ENCODE peak calls at places on chromosomes 7 and 10, in eight cellular contexts. One of them, this sample, is unnamed.

GRCh38 chr10:97494863-97495506 is 3.2 kb downstream of the MMS19 start:
- DNase-seq in left ventricle myocardium inferior: no peak
- DNase-seq in BJ: no peak
- DNase-seq in Panc1: no peak
- DNase-seq in heart left ventricle: no peak
- DNase-seq in heart right ventricle: no peak
- DNase-seq in prostate gland: no peak
- DNase-seq in tibial nerve: no peak
- DNase-seq in this sample: no peak

GRCh38 chr10:119030421-119031250 is 1.1 kb downstream of the NANOS1 start:
- DNase-seq in left ventricle myocardium inferior: peak; percentile 39
- DNase-seq in BJ: no peak
- DNase-seq in Panc1: no peak
- DNase-seq in heart left ventricle: peak; percentile 53
- DNase-seq in heart right ventricle: peak; percentile 49
- DNase-seq in prostate gland: peak; percentile 27
- DNase-seq in tibial nerve: no peak
- DNase-seq in this sample: peak; percentile 59

GRCh38 chr10:22022257-22023051 is 18.9 kb upstream of the DNAJC1 start:
- DNase-seq in left ventricle myocardium inferior: peak; percentile 39
- DNase-seq in BJ: no peak
- DNase-seq in Panc1: no peak
- DNase-seq in heart left ventricle: peak; percentile 76
- DNase-seq in heart right ventricle: peak; percentile 14
- DNase-seq in prostate gland: no peak
- DNase-seq in tibial nerve: no peak
- DNase-seq in this sample: no peak

GRCh38 chr7:133253522-133253882 is 624 bp downstream of the EXOC4 start:
- DNase-seq in left ventricle myocardium inferior: no peak
- DNase-seq in BJ: no peak
- DNase-seq in Panc1: no peak
- DNase-seq in heart left ventricle: no peak
- DNase-seq in heart right ventricle: no peak
- DNase-seq in prostate gland: peak; percentile 6
- DNase-seq in tibial nerve: no peak
- DNase-seq in this sample: no peak

GRCh38 chr7:72080349-72080766 is 331.8 kb downstream of the CALN1 start:
- DNase-seq in left ventricle myocardium inferior: no peak
- DNase-seq in BJ: no peak
- DNase-seq in Panc1: no peak
- DNase-seq in heart left ventricle: no peak
- DNase-seq in heart right ventricle: no peak
- DNase-seq in prostate gland: no peak
- DNase-seq in tibial nerve: no peak
- DNase-seq in this sample: no peak

GRCh38 chr10:96614515-96614914 is 27.7 kb upstream of the TM9SF3 start:
- DNase-seq in left ventricle myocardium inferior: no peak
- DNase-seq in BJ: peak; percentile 63
- DNase-seq in Panc1: no peak
- DNase-seq in heart left ventricle: peak; percentile 55
- DNase-seq in heart right ventricle: no peak
- DNase-seq in prostate gland: no peak
- DNase-seq in tibial nerve: no peak
- DNase-seq in this sample: peak; percentile 87

GRCh38 chr10:29245476-29245875 is 43.4 kb upstream of the LYZL1 start:
- DNase-seq in left ventricle myocardium inferior: no peak
- DNase-seq in BJ: no peak
- DNase-seq in Panc1: no peak
- DNase-seq in heart left ventricle: no peak
- DNase-seq in heart right ventricle: no peak
- DNase-seq in prostate gland: peak; percentile 6
- DNase-seq in tibial nerve: peak; percentile 48
- DNase-seq in this sample: no peak

GRCh38 chr7:30613366-30614325 is 19.0 kb downstream of the GARS1 start:
- DNase-seq in left ventricle myocardium inferior: no peak
- DNase-seq in BJ: no peak
- DNase-seq in Panc1: no peak
- DNase-seq in heart left ventricle: no peak
- DNase-seq in heart right ventricle: no peak
- DNase-seq in prostate gland: no peak
- DNase-seq in tibial nerve: no peak
- DNase-seq in this sample: no peak

GRCh38 chr7:41792099-41792498 is 89.2 kb upstream of the INHBA start:
- DNase-seq in left ventricle myocardium inferior: no peak
- DNase-seq in BJ: no peak
- DNase-seq in Panc1: no peak
- DNase-seq in heart left ventricle: no peak
- DNase-seq in heart right ventricle: no peak
- DNase-seq in prostate gland: no peak
- DNase-seq in tibial nerve: no peak
- DNase-seq in this sample: peak; percentile 87

GRCh38 chr10:52394246-52394645 is 80.2 kb downstream of the DKK1 start:
- DNase-seq in left ventricle myocardium inferior: no peak
- DNase-seq in BJ: no peak
- DNase-seq in Panc1: no peak
- DNase-seq in heart left ventricle: no peak
- DNase-seq in heart right ventricle: no peak
- DNase-seq in prostate gland: no peak
- DNase-seq in tibial nerve: no peak
- DNase-seq in this sample: no peak

GRCh38 chr7:39950473-39951155 is 558 bp downstream of the CDK13 start:
- DNase-seq in left ventricle myocardium inferior: peak; percentile 61
- DNase-seq in BJ: no peak
- DNase-seq in Panc1: no peak
- DNase-seq in heart left ventricle: peak; percentile 62
- DNase-seq in heart right ventricle: peak; percentile 65
- DNase-seq in prostate gland: peak; percentile 9
- DNase-seq in tibial nerve: no peak
- DNase-seq in this sample: no peak

GRCh38 chr7:122485841-122486240 is 181.3 kb upstream of the FEZF1 start:
- DNase-seq in left ventricle myocardium inferior: no peak
- DNase-seq in BJ: no peak
- DNase-seq in Panc1: no peak
- DNase-seq in heart left ventricle: no peak
- DNase-seq in heart right ventricle: no peak
- DNase-seq in prostate gland: no peak
- DNase-seq in tibial nerve: no peak
- DNase-seq in this sample: no peak

GRCh38 chr7:69476416-69476815 is 121.9 kb upstream of the AUTS2 start:
- DNase-seq in left ventricle myocardium inferior: no peak
- DNase-seq in BJ: no peak
- DNase-seq in Panc1: no peak
- DNase-seq in heart left ventricle: no peak
- DNase-seq in heart right ventricle: no peak
- DNase-seq in prostate gland: no peak
- DNase-seq in tibial nerve: no peak
- DNase-seq in this sample: no peak

DNA sequence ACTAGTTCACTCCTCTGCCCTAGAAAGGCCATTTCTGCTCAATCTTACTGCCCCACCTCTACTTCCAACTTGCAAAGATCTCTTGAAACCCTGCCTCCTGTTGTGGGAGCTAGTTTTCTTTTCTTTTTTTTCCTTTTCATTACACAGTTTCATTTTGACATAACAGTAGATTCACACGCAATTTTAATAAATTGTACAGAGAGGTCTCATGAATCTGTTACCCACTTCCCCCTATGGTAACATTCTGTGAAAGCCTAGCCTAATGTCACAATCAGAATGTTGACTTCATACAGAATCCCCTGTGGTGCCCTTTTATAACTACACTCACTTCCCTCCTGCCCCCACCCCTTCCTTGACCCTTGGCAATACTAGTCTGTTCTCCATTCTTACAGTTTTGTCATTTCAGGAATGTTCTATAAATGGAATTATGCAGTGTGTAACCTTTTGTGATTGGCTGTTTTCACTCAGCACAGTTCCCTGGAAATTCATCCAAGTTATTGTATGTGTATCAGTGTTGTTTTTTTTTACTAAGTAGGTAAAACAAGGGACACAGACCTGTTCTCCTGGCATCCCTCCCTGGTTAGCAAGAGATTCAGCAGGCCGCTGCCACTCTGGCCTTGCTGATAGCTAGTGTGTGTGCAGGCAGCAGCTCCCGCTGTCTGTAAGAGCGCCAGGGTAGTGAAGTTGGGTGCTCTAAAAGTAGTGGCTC is 21.5 kb downstream of the CHST3 start:
- DNase-seq in left ventricle myocardium inferior: no peak
- DNase-seq in BJ: peak; percentile 59
- DNase-seq in Panc1: no peak
- DNase-seq in heart left ventricle: peak; percentile 75
- DNase-seq in heart right ventricle: no peak
- DNase-seq in prostate gland: no peak
- DNase-seq in tibial nerve: no peak
- DNase-seq in this sample: no peak
- H3K4me3 ChIP-seq in left ventricle myocardium inferior: peak overlapping the region; percentile 31
- H3K4me3 ChIP-seq in BJ: no peak overlapping the region
- H3K4me3 ChIP-seq in Panc1: no peak overlapping the region
- H3K4me3 ChIP-seq in heart left ventricle: no peak overlapping the region
- H3K4me3 ChIP-seq in heart right ventricle: no peak overlapping the region
- H3K4me3 ChIP-seq in prostate gland: no peak overlapping the region
- H3K4me3 ChIP-seq in tibial nerve: no peak overlapping the region
- H3K4me3 ChIP-seq in this sample: no peak overlapping the region

GRCh38 chr10:49833162-49833561 is 71.0 kb upstream of the OGDHL start:
- DNase-seq in left ventricle myocardium inferior: no peak
- DNase-seq in BJ: no peak
- DNase-seq in Panc1: no peak
- DNase-seq in heart left ventricle: no peak
- DNase-seq in heart right ventricle: no peak
- DNase-seq in prostate gland: no peak
- DNase-seq in tibial nerve: no peak
- DNase-seq in this sample: no peak

GRCh38 chr10:49837096-49837495 is 75.0 kb upstream of the OGDHL start:
- DNase-seq in left ventricle myocardium inferior: no peak
- DNase-seq in BJ: no peak
- DNase-seq in Panc1: no peak
- DNase-seq in heart left ventricle: no peak
- DNase-seq in heart right ventricle: no peak
- DNase-seq in prostate gland: no peak
- DNase-seq in tibial nerve: no peak
- DNase-seq in this sample: no peak

GRCh38 chr10:49834201-49834600 is 72.1 kb upstream of the OGDHL start:
- DNase-seq in left ventricle myocardium inferior: no peak
- DNase-seq in BJ: no peak
- DNase-seq in Panc1: no peak
- DNase-seq in heart left ventricle: no peak
- DNase-seq in heart right ventricle: no peak
- DNase-seq in prostate gland: no peak
- DNase-seq in tibial nerve: no peak
- DNase-seq in this sample: no peak

GRCh38 chr10:49841615-49842180 is 79.6 kb upstream of the OGDHL start:
- DNase-seq in left ventricle myocardium inferior: no peak
- DNase-seq in BJ: no peak
- DNase-seq in Panc1: no peak
- DNase-seq in heart left ventricle: no peak
- DNase-seq in heart right ventricle: no peak
- DNase-seq in prostate gland: no peak
- DNase-seq in tibial nerve: no peak
- DNase-seq in this sample: no peak

DNA sequence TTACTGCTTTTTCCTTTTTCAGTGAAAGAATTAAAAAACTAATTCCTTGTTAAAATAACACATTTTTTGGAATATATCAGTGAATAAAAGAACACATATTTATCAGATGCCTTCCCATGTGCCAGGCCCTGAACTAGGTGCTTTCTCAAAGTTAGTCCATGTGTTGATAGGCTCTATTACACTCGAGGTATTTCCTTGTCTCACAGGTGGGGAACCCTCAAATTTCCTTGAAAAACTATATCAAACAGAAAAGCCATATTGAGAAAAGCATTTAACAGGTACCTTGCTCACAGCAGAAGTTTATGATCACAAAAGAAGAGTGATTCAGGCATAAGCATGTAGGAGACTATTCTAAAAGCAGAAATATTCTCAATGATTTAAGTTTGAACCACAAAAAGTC is 75.6 kb upstream of the OGDHL start:
- DNase-seq in left ventricle myocardium inferior: no peak
- DNase-seq in BJ: no peak
- DNase-seq in Panc1: no peak
- DNase-seq in heart left ventricle: no peak
- DNase-seq in heart right ventricle: no peak
- DNase-seq in prostate gland: no peak
- DNase-seq in tibial nerve: no peak
- DNase-seq in this sample: no peak
- H3K36me3 ChIP-seq in left ventricle myocardium inferior: peaks cover 66% of the 10 kb centered on the region
- H3K36me3 ChIP-seq in BJ: no peaks in the 10 kb centered on the region
- H3K36me3 ChIP-seq in Panc1: peaks cover 3% of the 10 kb centered on the region
- H3K36me3 ChIP-seq in heart left ventricle: peaks cover 94% of the 10 kb centered on the region
- H3K36me3 ChIP-seq in heart right ventricle: peaks cover 70% of the 10 kb centered on the region
- H3K36me3 ChIP-seq in prostate gland: no peaks in the 10 kb centered on the region
- H3K36me3 ChIP-seq in tibial nerve: no peaks in the 10 kb centered on the region
- H3K36me3 ChIP-seq in this sample: peaks cover 3% of the 10 kb centered on the region

DNA sequence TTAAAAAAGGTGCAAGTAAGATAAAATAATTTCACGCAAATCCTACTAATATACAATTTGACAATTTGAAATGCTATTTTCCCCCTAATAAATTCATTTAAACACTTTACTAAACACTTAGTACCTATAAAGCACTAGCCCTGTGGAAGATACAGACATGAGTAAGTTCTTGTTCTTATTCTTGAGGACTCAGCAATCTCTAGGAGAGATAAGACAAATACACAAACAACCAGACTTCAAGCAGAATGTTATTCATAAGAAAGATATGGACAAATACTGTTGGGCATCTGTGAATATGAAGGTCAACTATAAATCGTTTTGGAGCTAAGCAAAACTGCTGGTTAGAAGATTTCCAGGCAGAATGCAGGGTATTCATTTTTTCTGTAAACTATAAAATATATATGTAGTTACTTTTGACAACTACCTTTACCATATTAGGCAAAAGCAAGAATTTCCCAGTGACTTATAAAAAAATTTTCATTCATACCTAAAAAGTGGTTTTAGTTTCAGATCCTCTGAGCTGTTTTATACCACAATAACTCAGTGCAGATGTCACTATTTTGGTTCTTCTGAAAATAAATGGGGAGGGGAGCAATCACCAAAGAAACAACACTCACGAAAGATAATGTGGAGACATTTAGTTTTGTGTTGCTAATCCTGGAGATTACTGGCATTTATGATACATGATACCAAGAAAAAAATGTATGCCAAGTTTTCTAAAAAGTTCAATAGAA is 3.8 kb downstream of the VPS41 start:
- DNase-seq in left ventricle myocardium inferior: no peak
- DNase-seq in BJ: no peak
- DNase-seq in Panc1: no peak
- DNase-seq in heart left ventricle: no peak
- DNase-seq in heart right ventricle: no peak
- DNase-seq in prostate gland: no peak
- DNase-seq in tibial nerve: no peak
- DNase-seq in this sample: no peak
- H3K4me3 ChIP-seq in left ventricle myocardium inferior: no peak overlapping the region
- H3K4me3 ChIP-seq in BJ: no peak overlapping the region
- H3K4me3 ChIP-seq in Panc1: no peak overlapping the region
- H3K4me3 ChIP-seq in heart left ventricle: no peak overlapping the region
- H3K4me3 ChIP-seq in heart right ventricle: no peak overlapping the region
- H3K4me3 ChIP-seq in prostate gland: no peak overlapping the region
- H3K4me3 ChIP-seq in tibial nerve: no peak overlapping the region
- H3K4me3 ChIP-seq in this sample: no peak overlapping the region

DNA sequence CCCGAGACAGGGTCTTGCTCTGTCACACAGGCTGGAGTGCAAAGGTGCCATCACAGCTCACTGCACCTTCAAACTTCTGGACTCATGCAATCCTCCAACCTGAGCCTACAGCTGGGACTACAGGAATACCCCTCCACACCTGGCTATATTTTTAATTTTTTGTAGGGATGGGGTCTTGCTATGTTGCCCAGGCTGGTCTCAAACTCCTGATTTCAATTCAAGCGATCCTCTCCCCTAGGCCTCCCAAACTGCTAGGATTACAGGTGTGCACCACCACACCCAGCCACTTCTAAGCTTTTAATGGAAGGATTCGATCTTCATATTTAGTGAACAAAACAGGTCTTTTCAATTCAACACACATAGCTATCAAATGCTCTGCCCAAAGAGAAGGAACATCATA is 29.7 kb downstream of the FZD9 start:
- DNase-seq in left ventricle myocardium inferior: no peak
- DNase-seq in BJ: no peak
- DNase-seq in Panc1: no peak
- DNase-seq in heart left ventricle: no peak
- DNase-seq in heart right ventricle: no peak
- DNase-seq in prostate gland: no peak
- DNase-seq in tibial nerve: no peak
- DNase-seq in this sample: no peak
- H3K36me3 ChIP-seq in left ventricle myocardium inferior: peaks cover 100% of the 10 kb centered on the region
- H3K36me3 ChIP-seq in BJ: peaks cover 19% of the 10 kb centered on the region
- H3K36me3 ChIP-seq in Panc1: peaks cover 50% of the 10 kb centered on the region
- H3K36me3 ChIP-seq in heart left ventricle: peaks cover 100% of the 10 kb centered on the region
- H3K36me3 ChIP-seq in heart right ventricle: peaks cover 100% of the 10 kb centered on the region
- H3K36me3 ChIP-seq in prostate gland: peaks cover 2% of the 10 kb centered on the region
- H3K36me3 ChIP-seq in tibial nerve: peaks cover 3% of the 10 kb centered on the region
- H3K36me3 ChIP-seq in this sample: peaks cover 64% of the 10 kb centered on the region

This sample was measured in MG63.